ENCODE peak calls at places on chromosomes 6 and 20, in four cellular contexts. One of them, this sample, is unnamed.

GRCh38 chr20:1331801-1332453 is 3.0 kb upstream of the SDCBP2 start:
- DNase-seq in K562: no peak
- DNase-seq in H1: peak; percentile 11
- DNase-seq in HepG2: no peak
- DNase-seq in this sample: no peak

GRCh38 chr6:16505711-16506362 is 255.4 kb downstream of the ATXN1 start:
- DNase-seq in H1: no peak
- DNase-seq in HepG2: no peak
- DNase-seq in K562: no peak
- DNase-seq in this sample: no peak

GRCh38 chr6:16319813-16320532 is 81.6 kb downstream of the GMPR start:
- DNase-seq in HepG2: no peak
- DNase-seq in K562: peak; percentile 90
- DNase-seq in H1: no peak
- DNase-seq in this sample: no peak

GRCh38 chr20:51725584-51726176 is 42.5 kb downstream of the ATP9A start:
- DNase-seq in HepG2: peak; percentile 88
- DNase-seq in K562: no peak
- DNase-seq in H1: no peak
- DNase-seq in this sample: no peak

GRCh38 chr6:91198588-91199255 is 611.9 kb upstream of the MAP3K7 start:
- DNase-seq in HepG2: no peak
- DNase-seq in K562: no peak
- DNase-seq in H1: no peak
- DNase-seq in this sample: no peak

GRCh38 chr20:49561256-49561655 is 6.7 kb downstream of the PTGIS start:
- DNase-seq in HepG2: no peak
- DNase-seq in H1: no peak
- DNase-seq in K562: no peak
- DNase-seq in this sample: no peak

GRCh38 chr6:96520851-96521115 is 823 bp upstream of the UFL1 start:
- DNase-seq in H1: no peak
- DNase-seq in HepG2: no peak
- DNase-seq in K562: peak; percentile 47
- DNase-seq in this sample: no peak

GRCh38 chr20:24890286-24890685 is 58.8 kb upstream of the CST7 start:
- DNase-seq in K562: no peak
- DNase-seq in H1: no peak
- DNase-seq in HepG2: no peak
- DNase-seq in this sample: no peak

GRCh38 chr20:19735446-19735845 is 22.6 kb upstream of the RIN2 start:
- DNase-seq in K562: no peak
- DNase-seq in H1: no peak
- DNase-seq in HepG2: peak; percentile 48
- DNase-seq in this sample: peak; percentile 86

DNA sequence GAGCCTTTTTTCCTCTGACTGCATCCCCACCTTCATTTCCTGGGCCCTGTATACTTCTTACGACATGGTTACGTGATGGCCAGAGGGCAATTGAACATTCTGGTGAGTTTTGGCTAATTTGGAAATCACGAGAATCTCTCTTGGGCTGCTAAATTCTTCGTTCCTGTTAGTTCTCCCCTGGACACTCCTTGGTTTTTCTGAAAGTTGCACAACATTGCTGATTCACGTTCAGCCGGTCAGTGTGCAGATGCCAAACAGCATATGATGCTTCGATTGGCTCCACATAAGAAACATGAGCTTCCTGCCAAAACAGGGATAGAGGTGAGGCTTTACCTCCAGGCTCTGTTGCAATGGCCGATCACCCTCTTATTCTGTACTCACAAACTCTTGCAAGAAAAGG is 119.4 kb upstream of the LY86 start:
- DNase-seq in HepG2: no peak
- DNase-seq in H1: no peak
- DNase-seq in K562: no peak
- DNase-seq in this sample: no peak
- TF ChIP-seq RNF2 in HepG2: no peak
- TF ChIP-seq RNF2 in H1: no peak
- TF ChIP-seq RNF2 in K562: no peak
- TF ChIP-seq RNF2 in this sample: no peak

GRCh38 chr6:31700716-31701401 is 2.3 kb downstream of the ABHD16A start:
- DNase-seq in HepG2: no peak
- DNase-seq in K562: no peak
- DNase-seq in H1: no peak
- DNase-seq in this sample: no peak

GRCh38 chr6:31706599-31706998 is at the start of gene LY6G6F:
- DNase-seq in HepG2: no peak
- DNase-seq in K562: peak; percentile 75
- DNase-seq in H1: no peak
- DNase-seq in this sample: no peak

GRCh38 chr6:31702421-31702818 is 704 bp downstream of the ABHD16A start:
- DNase-seq in H1: no peak
- DNase-seq in HepG2: no peak
- DNase-seq in K562: peak; percentile 79
- DNase-seq in this sample: no peak

GRCh38 chr6:31701666-31702420 is 1.3 kb downstream of the ABHD16A start:
- DNase-seq in K562: no peak
- DNase-seq in H1: no peak
- DNase-seq in HepG2: no peak
- DNase-seq in this sample: no peak

GRCh38 chr6:31702819-31703716 is at the start of gene ABHD16A:
- DNase-seq in HepG2: peak; percentile 98
- DNase-seq in K562: peak; percentile 100
- DNase-seq in H1: peak; percentile 96
- DNase-seq in this sample: peak; percentile 97
- TF ChIP-seq EP300 in HepG2: no peak
- TF ChIP-seq EP300 in K562: peak; percentile 73
- TF ChIP-seq EP300 in H1: peak; percentile 88
- TF ChIP-seq EP300 in this sample: no peak

DNA sequence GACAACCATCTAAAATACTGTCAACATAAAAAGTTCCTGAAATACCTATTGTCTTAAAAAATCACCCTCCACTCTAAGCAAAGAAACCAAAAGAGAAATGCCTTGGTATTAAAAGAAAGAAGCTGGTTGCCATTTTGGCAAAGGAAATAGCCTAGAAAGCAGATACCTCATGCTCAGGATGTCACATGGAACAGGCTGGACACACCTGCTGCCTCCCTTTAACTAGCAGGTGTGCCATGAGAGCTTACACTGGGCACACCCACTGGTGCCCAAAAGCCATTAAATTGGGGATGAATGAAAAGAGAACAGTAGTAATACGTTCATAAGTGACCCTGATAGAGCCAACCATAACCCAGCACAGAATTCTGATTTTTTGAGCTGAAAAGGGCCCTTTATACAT is 1.5 kb downstream of the SLC23A2 start:
- DNase-seq in HepG2: no peak
- DNase-seq in K562: no peak
- DNase-seq in H1: no peak
- DNase-seq in this sample: no peak
- TF ChIP-seq RNF2 in HepG2: no peak
- TF ChIP-seq RNF2 in K562: no peak
- TF ChIP-seq RNF2 in H1: no peak
- TF ChIP-seq RNF2 in this sample: no peak

GRCh38 chr20:38109657-38110524 is 55.2 kb downstream of the TGM2 start:
- DNase-seq in HepG2: peak; percentile 99
- DNase-seq in H1: peak; percentile 7
- DNase-seq in K562: peak; percentile 64
- DNase-seq in this sample: peak; percentile 92

GRCh38 chr20:38111366-38112232 is 53.5 kb downstream of the TGM2 start:
- DNase-seq in H1: peak; percentile 13
- DNase-seq in K562: no peak
- DNase-seq in HepG2: no peak
- DNase-seq in this sample: no peak

GRCh38 chr20:38108438-38109024 is 56.5 kb downstream of the TGM2 start:
- DNase-seq in K562: no peak
- DNase-seq in HepG2: no peak
- DNase-seq in H1: peak; percentile 19
- DNase-seq in this sample: no peak

GRCh38 chr20:38110525-38111178 is 54.4 kb downstream of the TGM2 start:
- DNase-seq in HepG2: no peak
- DNase-seq in K562: no peak
- DNase-seq in H1: peak; percentile 24
- DNase-seq in this sample: no peak

DNA sequence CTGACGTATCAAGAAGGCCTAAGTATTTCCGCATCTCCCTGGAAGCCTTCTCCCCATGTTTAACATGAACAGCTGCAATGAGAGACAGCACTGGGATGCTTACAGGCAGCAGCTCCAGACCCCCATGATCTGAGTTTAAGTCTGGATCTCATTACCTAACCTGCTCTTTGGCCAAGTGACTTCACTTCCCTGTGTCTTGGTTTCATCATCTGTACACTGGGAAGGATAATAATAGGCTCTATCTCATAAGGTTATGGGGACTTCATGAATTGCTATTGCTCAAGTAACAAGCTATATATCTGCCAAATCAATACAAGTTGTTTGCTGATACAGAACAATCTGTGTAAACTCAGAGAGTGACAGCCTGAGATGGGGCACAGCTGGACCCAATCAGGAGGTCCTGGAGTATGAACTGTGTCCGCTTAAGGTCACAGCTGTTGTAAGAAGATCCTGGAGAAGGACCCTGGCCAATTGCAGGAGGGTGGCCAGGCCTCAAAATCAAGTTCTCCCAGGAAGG is 56.0 kb downstream of the TGM2 start:
- DNase-seq in HepG2: no peak
- DNase-seq in H1: no peak
- DNase-seq in K562: no peak
- DNase-seq in this sample: no peak
- TF ChIP-seq EP300 in HepG2: no peak
- TF ChIP-seq EP300 in H1: no peak
- TF ChIP-seq EP300 in K562: no peak
- TF ChIP-seq EP300 in this sample: no peak

DNA sequence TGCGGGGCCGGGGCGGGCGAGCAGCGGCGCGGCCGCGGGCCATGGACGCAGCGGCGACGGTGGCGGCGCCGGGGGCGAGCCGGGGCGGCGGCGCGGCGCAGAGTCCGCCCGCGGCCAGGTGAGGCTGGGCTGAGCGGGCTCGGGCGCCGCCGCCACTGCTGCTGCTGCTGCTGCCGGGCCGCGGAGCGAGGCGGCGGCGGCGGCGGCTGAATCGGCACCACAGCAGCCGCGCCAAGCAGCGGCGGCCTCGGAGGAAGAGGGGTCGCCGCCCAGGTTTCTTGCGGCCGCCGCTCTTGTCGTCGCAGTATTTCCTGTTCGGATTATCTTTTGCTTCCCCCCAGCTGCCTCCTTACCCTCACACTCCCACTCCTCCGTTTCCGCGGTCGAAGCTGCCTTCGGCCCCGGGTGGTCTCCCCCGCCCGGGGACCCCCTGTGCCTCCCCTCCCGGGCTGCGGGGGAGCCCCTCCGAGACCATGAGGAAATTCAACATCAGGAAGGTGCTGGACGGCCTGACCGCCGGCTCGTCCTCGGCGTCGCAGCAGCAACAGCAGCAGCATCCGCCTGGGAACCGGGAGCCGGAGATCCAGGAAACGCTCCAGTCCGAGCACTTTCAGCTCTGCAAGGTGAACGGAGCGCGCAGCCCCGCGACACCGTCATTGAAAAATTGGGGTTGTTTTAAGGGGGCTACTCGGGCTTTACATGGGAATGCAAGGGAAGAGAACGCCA is at the start of gene STXBP5:
- DNase-seq in H1: peak; percentile 63
- DNase-seq in K562: peak; percentile 73
- DNase-seq in HepG2: peak; percentile 22
- DNase-seq in this sample: peak; percentile 32
- TF ChIP-seq RNF2 in H1: no peak
- TF ChIP-seq RNF2 in K562: peak; percentile 53
- TF ChIP-seq RNF2 in HepG2: no peak
- TF ChIP-seq RNF2 in this sample: no peak

GRCh38 chr6:10722820-10723651 is at the start of gene TMEM14C:
- DNase-seq in H1: peak; percentile 98
- DNase-seq in HepG2: peak; percentile 99
- DNase-seq in K562: peak; percentile 99
- DNase-seq in this sample: peak; percentile 91
- TF ChIP-seq EP300 in H1: peak; percentile 36
- TF ChIP-seq EP300 in HepG2: peak; percentile 14
- TF ChIP-seq EP300 in K562: no peak
- TF ChIP-seq EP300 in this sample: no peak

GRCh38 chr6:72616406-72617015 is 5.4 kb upstream of the KCNQ5 start:
- DNase-seq in H1: no peak
- DNase-seq in HepG2: peak; percentile 6
- DNase-seq in K562: peak; percentile 56
- DNase-seq in this sample: peak; percentile 31
- TF ChIP-seq RNF2 in H1: no peak
- TF ChIP-seq RNF2 in HepG2: no peak
- TF ChIP-seq RNF2 in K562: no peak
- TF ChIP-seq RNF2 in this sample: no peak

DNA sequence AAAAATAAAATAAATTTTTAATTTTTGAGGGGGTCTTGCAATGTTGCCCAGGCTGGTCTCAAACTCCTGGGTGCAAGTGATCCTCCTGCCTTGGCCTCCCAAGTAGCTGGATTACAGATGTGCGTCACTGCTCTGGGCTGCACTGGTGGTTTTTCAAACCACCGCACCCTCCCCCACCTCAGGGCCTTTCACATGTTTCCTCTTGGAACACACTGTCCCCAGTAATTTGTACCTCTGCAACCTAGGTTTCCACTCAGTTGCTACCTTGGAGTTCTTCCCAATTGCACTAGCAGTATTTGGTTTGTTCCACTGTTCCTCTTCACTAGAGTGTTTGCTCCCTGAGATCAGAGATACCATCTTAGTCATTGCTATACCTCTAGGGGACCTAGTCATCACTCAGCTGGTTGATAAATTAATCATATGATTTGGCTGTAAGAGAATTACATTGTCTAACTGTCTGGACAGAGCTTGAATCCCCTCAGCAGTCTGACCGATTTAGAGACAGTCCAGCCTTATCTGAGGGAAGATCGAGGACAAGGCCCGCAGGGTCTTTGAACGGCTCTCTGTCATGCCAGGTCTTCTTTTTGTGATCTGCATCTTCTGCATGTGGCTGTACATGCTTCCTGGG is 32.0 kb downstream of the CEP43 start:
- DNase-seq in H1: no peak
- DNase-seq in K562: no peak
- DNase-seq in HepG2: no peak
- DNase-seq in this sample: no peak
- TF ChIP-seq EP300 in H1: no peak
- TF ChIP-seq EP300 in K562: no peak
- TF ChIP-seq EP300 in HepG2: no peak
- TF ChIP-seq EP300 in this sample: no peak

This sample was measured in A549.